ENCODE peak calls at places on chromosome 20, in seven cellular contexts. One of them, this sample, is unnamed.

GRCh38 chr20:5991623-5992441 is 41.4 kb downstream of the MCM8 start:
- DNase-seq in activated T-cell treated with anti-CD3 and anti-CD28 coated beads for 1 hour: no peak
- DNase-seq in cardiac fibroblast: no peak
- DNase-seq in right cardiac atrium: no peak
- DNase-seq in T-helper 2 cell: no peak
- DNase-seq in neural crest cell: no peak
- DNase-seq in kidney glomerular epithelial cell: peak; percentile 77
- DNase-seq in this sample: peak; percentile 81

GRCh38 chr20:38369387-38369786 is 23.1 kb downstream of the LBP start:
- DNase-seq in activated T-cell treated with anti-CD3 and anti-CD28 coated beads for 1 hour: no peak
- DNase-seq in cardiac fibroblast: peak; percentile 25
- DNase-seq in right cardiac atrium: no peak
- DNase-seq in T-helper 2 cell: no peak
- DNase-seq in neural crest cell: no peak
- DNase-seq in kidney glomerular epithelial cell: no peak
- DNase-seq in this sample: no peak

GRCh38 chr20:53917145-53918009 is 153.0 kb downstream of the BCAS1 start:
- DNase-seq in activated T-cell treated with anti-CD3 and anti-CD28 coated beads for 1 hour: no peak
- DNase-seq in cardiac fibroblast: peak; percentile 92
- DNase-seq in right cardiac atrium: peak; percentile 77
- DNase-seq in T-helper 2 cell: no peak
- DNase-seq in neural crest cell: no peak
- DNase-seq in kidney glomerular epithelial cell: no peak
- DNase-seq in this sample: no peak

GRCh38 chr20:8527998-8528397 is 395.9 kb downstream of the PLCB1 start:
- DNase-seq in activated T-cell treated with anti-CD3 and anti-CD28 coated beads for 1 hour: no peak
- DNase-seq in cardiac fibroblast: peak; percentile 70
- DNase-seq in right cardiac atrium: no peak
- DNase-seq in T-helper 2 cell: no peak
- DNase-seq in neural crest cell: no peak
- DNase-seq in kidney glomerular epithelial cell: no peak
- DNase-seq in this sample: no peak

GRCh38 chr20:57185188-57185743 is 81.2 kb downstream of the BMP7 start:
- DNase-seq in activated T-cell treated with anti-CD3 and anti-CD28 coated beads for 1 hour: no peak
- DNase-seq in cardiac fibroblast: no peak
- DNase-seq in right cardiac atrium: no peak
- DNase-seq in T-helper 2 cell: no peak
- DNase-seq in neural crest cell: no peak
- DNase-seq in kidney glomerular epithelial cell: no peak
- DNase-seq in this sample: no peak

GRCh38 chr20:59628171-59628570 is 23.8 kb downstream of the PHACTR3 start:
- DNase-seq in activated T-cell treated with anti-CD3 and anti-CD28 coated beads for 1 hour: no peak
- DNase-seq in cardiac fibroblast: no peak
- DNase-seq in right cardiac atrium: no peak
- DNase-seq in T-helper 2 cell: no peak
- DNase-seq in neural crest cell: no peak
- DNase-seq in kidney glomerular epithelial cell: no peak
- DNase-seq in this sample: no peak

GRCh38 chr20:24772667-24773066 is 176.4 kb upstream of the CST7 start:
- DNase-seq in activated T-cell treated with anti-CD3 and anti-CD28 coated beads for 1 hour: no peak
- DNase-seq in cardiac fibroblast: no peak
- DNase-seq in right cardiac atrium: no peak
- DNase-seq in T-helper 2 cell: no peak
- DNase-seq in neural crest cell: no peak
- DNase-seq in kidney glomerular epithelial cell: no peak
- DNase-seq in this sample: no peak

GRCh38 chr20:23039136-23039875 is 4.2 kb downstream of the SSTR4 start:
- DNase-seq in activated T-cell treated with anti-CD3 and anti-CD28 coated beads for 1 hour: no peak
- DNase-seq in cardiac fibroblast: no peak
- DNase-seq in right cardiac atrium: no peak
- DNase-seq in T-helper 2 cell: no peak
- DNase-seq in neural crest cell: no peak
- DNase-seq in kidney glomerular epithelial cell: no peak
- DNase-seq in this sample: no peak

GRCh38 chr20:43968341-43968740 is 53.7 kb downstream of the TOX2 start:
- DNase-seq in activated T-cell treated with anti-CD3 and anti-CD28 coated beads for 1 hour: no peak
- DNase-seq in cardiac fibroblast: no peak
- DNase-seq in right cardiac atrium: no peak
- DNase-seq in T-helper 2 cell: no peak
- DNase-seq in neural crest cell: no peak
- DNase-seq in kidney glomerular epithelial cell: no peak
- DNase-seq in this sample: no peak

GRCh38 chr20:57124800-57125399 is 141.5 kb downstream of the BMP7 start:
- DNase-seq in activated T-cell treated with anti-CD3 and anti-CD28 coated beads for 1 hour: no peak
- DNase-seq in cardiac fibroblast: no peak
- DNase-seq in right cardiac atrium: no peak
- DNase-seq in T-helper 2 cell: no peak
- DNase-seq in neural crest cell: no peak
- DNase-seq in kidney glomerular epithelial cell: no peak
- DNase-seq in this sample: no peak

GRCh38 chr20:24812356-24812755 is 136.7 kb upstream of the CST7 start:
- DNase-seq in activated T-cell treated with anti-CD3 and anti-CD28 coated beads for 1 hour: no peak
- DNase-seq in cardiac fibroblast: no peak
- DNase-seq in right cardiac atrium: no peak
- DNase-seq in T-helper 2 cell: no peak
- DNase-seq in neural crest cell: no peak
- DNase-seq in kidney glomerular epithelial cell: no peak
- DNase-seq in this sample: no peak